ENCODE peak calls at places on chromosome 18, in five cellular contexts. T is naive thymus-derived CD4-positive, alpha-beta T cell; R is GM23248; U is heart left ventricle; O is keratinocyte. Z is an unnamed sample.

GRCh38 chr18:686339-687111 is 25.9 kb downstream of the ENOSF1 start:
- DNase-seq in R (peak; percentile 10), U (no peak), O (no peak), T (no peak), Z (no peak)

GRCh38 chr18:75377258-75377657 is 50.2 kb downstream of the SMIM21 start:
- DNase-seq in U (no peak), T (no peak), O (no peak), R (no peak), Z (no peak)

GRCh38 chr18:26457195-26457594 is 91.2 kb downstream of the KCTD1 start:
- DNase-seq in R (no peak), O (no peak), U (no peak), T (no peak), Z (no peak)

GRCh38 chr18:44897445-44898215 is 216.9 kb downstream of the SETBP1 start:
- DNase-seq in U (no peak), O (no peak), R (no peak), T (no peak), Z (no peak)

GRCh38 chr18:3970929-3971328 is 484.2 kb downstream of the DLGAP1 start:
- DNase-seq in U (no peak), O (no peak), T (no peak), R (no peak), Z (no peak)

GRCh38 chr18:54239091-54239490 is 14.6 kb upstream of the MBD2 start:
- DNase-seq in U (no peak), O (no peak), T (no peak), R (no peak), Z (no peak)

GRCh38 chr18:72697706-72698105 is 153.6 kb upstream of the CBLN2 start:
- DNase-seq in R (no peak), U (no peak), T (no peak), O (no peak), Z (no peak)

GRCh38 chr18:50633992-50634391 is 74.1 kb downstream of the MAPK4 start:
- DNase-seq in R (no peak), U (no peak), T (no peak), O (no peak), Z (no peak)

GRCh38 chr18:46148810-46149209 is 44.6 kb downstream of the HAUS1 start:
- DNase-seq in U (no peak), R (peak; percentile 71), T (peak; percentile 51), O (no peak), Z (peak; percentile 38)

GRCh38 chr18:5542393-5543035 is 1.3 kb downstream of the EPB41L3 start:
- DNase-seq in U (peak; percentile 28), T (peak; percentile 11), R (peak; percentile 55), O (no peak), Z (no peak)

GRCh38 chr18:39647627-39648502 is 2082.3 kb upstream of the CELF4 start:
- DNase-seq in O (peak; percentile 11), U (no peak), R (peak; percentile 87), T (no peak), Z (no peak)

GRCh38 chr18:5285326-5285725 is 10.2 kb downstream of the ZBTB14 start:
- DNase-seq in T (no peak), R (no peak), O (no peak), U (peak; percentile 13), Z (no peak)

GRCh38 chr18:23232331-23232730 is 97.0 kb downstream of the CABLES1 start:
- DNase-seq in T (no peak), R (no peak), U (no peak), O (no peak), Z (no peak)
- H3K4me1 ChIP-seq in T (peaks cover 8% of the 10 kb centered on the region), R (peaks cover 52% of the 10 kb centered on the region), U (peaks cover 48% of the 10 kb centered on the region), O (peaks cover 21% of the 10 kb centered on the region), Z (no peaks in the 10 kb centered on the region)

GRCh38 chr18:80103231-80103630 is 5.8 kb upstream of the ADNP2 start:
- DNase-seq in O (no peak), R (peak; percentile 54), T (no peak), U (no peak), Z (no peak)

GRCh38 chr18:80105369-80106167 is 3.5 kb upstream of the ADNP2 start:
- DNase-seq in R (no peak), U (no peak), T (no peak), O (no peak), Z (no peak)

GRCh38 chr18:80106482-80107051 is 2.5 kb upstream of the ADNP2 start:
- DNase-seq in U (no peak), R (no peak), T (no peak), O (no peak), Z (no peak)

GRCh38 chr18:80107396-80107795 is 1.7 kb upstream of the ADNP2 start:
- DNase-seq in R (no peak), O (no peak), U (no peak), T (no peak), Z (no peak)

GRCh38 chr18:80104364-80104779 is 4.7 kb upstream of the ADNP2 start:
- DNase-seq in U (no peak), T (no peak), R (no peak), O (no peak), Z (no peak)
- H3K27ac ChIP-seq in U (no peak overlapping the region), T (no peak overlapping the region), R (no peak overlapping the region), O (no peak overlapping the region), Z (no peak overlapping the region)

GRCh38 chr18:59639136-59639535 is 58.1 kb downstream of the CCBE1 start:
- DNase-seq in O (no peak), T (no peak), R (peak; percentile 14), U (no peak), Z (no peak)
- H3K36me3 ChIP-seq in O (no peaks in the 10 kb centered on the region), T (no peaks in the 10 kb centered on the region), R (no peaks in the 10 kb centered on the region), U (no peaks in the 10 kb centered on the region), Z (no peaks in the 10 kb centered on the region)

DNA sequence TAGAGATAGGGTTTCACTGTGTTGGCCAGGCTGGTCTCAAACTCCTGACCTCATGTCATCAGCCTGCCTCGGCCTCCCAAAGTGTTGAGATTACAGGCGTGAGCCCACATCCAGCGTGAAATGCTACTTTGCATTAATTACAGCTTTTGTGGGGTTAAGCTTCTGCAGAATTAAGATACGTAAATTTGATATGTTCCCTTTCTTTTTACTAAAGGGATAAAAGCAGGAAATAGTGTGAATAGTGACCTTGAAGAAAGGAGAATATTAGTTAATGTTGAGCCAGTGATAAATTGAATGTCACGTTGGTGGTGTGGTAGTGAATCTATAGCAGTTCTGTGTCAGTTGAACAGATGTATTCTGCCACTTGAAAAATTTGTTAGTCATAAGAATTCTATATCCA is 16.9 kb downstream of the SMCHD1 start:
- DNase-seq in R (no peak), T (no peak), U (no peak), O (no peak), Z (no peak)
- H3K4me1 ChIP-seq in R (no peaks in the 10 kb centered on the region), T (peaks cover 10% of the 10 kb centered on the region), U (no peaks in the 10 kb centered on the region), O (no peaks in the 10 kb centered on the region), Z (no peaks in the 10 kb centered on the region)

GRCh38 chr18:7205346-7205745 is 25.5 kb upstream of the LRRC30 start:
- DNase-seq in R (no peak), T (no peak), U (no peak), O (no peak), Z (no peak)

GRCh38 chr18:7202119-7202680 is 28.7 kb upstream of the LRRC30 start:
- DNase-seq in U (no peak), R (no peak), O (no peak), T (no peak), Z (no peak)

GRCh38 chr18:7201096-7201495 is 29.8 kb upstream of the LRRC30 start:
- DNase-seq in T (no peak), R (no peak), U (no peak), O (no peak), Z (no peak)

GRCh38 chr18:7207366-7207765 is 23.5 kb upstream of the LRRC30 start:
- DNase-seq in O (no peak), T (no peak), R (peak; percentile 2), U (no peak), Z (no peak)

DNA sequence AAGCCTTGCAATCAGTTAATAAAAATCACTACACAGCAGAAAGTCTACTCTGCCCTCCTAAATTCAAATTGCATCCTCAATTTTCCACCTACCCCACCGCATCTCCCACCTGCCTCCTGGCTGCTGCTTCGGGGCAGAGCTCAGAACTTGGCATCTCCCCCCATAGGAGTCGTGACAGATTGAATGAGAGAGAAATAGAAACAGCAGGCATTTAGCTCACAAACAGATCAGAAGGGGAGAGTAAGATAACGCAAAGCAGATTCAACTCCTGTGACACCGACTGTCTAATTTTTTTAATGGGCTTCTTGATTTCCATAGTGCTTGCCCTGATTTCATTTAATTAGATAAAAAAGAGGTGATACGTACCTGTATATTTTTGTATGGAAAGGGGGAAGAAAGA is 24.7 kb upstream of the LRRC30 start:
- DNase-seq in R (no peak), U (no peak), O (no peak), T (no peak), Z (no peak)
- H3K27ac ChIP-seq in R (no peak overlapping the region), U (no peak overlapping the region), O (no peak overlapping the region), T (no peak overlapping the region), Z (no peak overlapping the region)

DNA sequence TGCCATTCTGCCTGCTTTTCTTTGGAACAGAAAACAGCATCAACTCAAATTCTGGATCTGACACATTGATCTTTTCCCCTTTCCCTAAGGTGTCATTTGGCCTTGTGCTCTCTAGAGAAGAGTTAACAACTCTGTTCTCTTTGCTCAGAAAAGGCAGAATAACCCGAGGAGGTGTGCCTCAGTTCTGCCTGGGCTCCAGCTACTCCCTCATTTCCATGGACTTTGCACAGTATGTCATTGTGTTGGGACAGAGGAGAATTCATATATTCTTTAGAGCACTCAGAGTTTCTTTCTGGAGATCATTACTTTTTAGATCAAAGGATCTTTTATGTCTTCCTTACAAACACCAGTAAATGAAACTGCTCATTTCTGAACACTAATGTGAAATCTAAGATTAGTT is 249.1 kb downstream of the PHLPP1 start:
- DNase-seq in R (no peak), O (no peak), T (no peak), U (no peak), Z (no peak)
- H3K36me3 ChIP-seq in R (no peaks in the 10 kb centered on the region), O (no peaks in the 10 kb centered on the region), T (no peaks in the 10 kb centered on the region), U (peaks cover 11% of the 10 kb centered on the region), Z (no peaks in the 10 kb centered on the region)

GRCh38 chr18:23825496-23825895 is 136.2 kb downstream of the LAMA3 start:
- DNase-seq in O (no peak), U (no peak), T (no peak), R (peak; percentile 74), Z (no peak)

GRCh38 chr18:23826850-23827620 is 137.8 kb downstream of the LAMA3 start:
- DNase-seq in R (peak; percentile 40), O (no peak), U (no peak), T (no peak), Z (no peak)

GRCh38 chr18:23824704-23825103 is 135.5 kb downstream of the LAMA3 start:
- DNase-seq in R (peak; percentile 66), T (no peak), U (no peak), O (no peak), Z (no peak)

GRCh38 chr18:23827681-23828080 is 138.4 kb downstream of the LAMA3 start:
- DNase-seq in O (peak; percentile 93), T (no peak), R (no peak), U (no peak), Z (no peak)

GRCh38 chr18:23825978-23826405 is 136.7 kb downstream of the LAMA3 start:
- DNase-seq in T (no peak), R (peak; percentile 95), U (peak; percentile 78), O (no peak), Z (peak; percentile 52)
- H3K4me1 ChIP-seq in T (no peaks in the 10 kb centered on the region), R (peaks cover 39% of the 10 kb centered on the region), U (peaks cover 22% of the 10 kb centered on the region), O (peaks cover 60% of the 10 kb centered on the region), Z (no peaks in the 10 kb centered on the region)

Z was measured in lung.